ENCODE peak calls at places on chromosome 1, in five cellular contexts. B is A549, X is HCT116, K is right lobe of liver, G is IMR-90. Z is an unnamed sample.

GRCh38 chr1:54137532-54138061 is 15.2 kb downstream of the CDCP2 start:
- DNase-seq in K (no peak), X (no peak), G (peak; percentile 50), B (no peak), Z (peak; percentile 39)

GRCh38 chr1:91765880-91766443 is 120.0 kb downstream of the TGFBR3 start:
- DNase-seq in X (no peak), G (no peak), K (no peak), B (no peak), Z (no peak)

GRCh38 chr1:202105571-202106339 is 17.0 kb upstream of the GPR37L1 start:
- DNase-seq in G (peak; percentile 59), K (no peak), B (peak; percentile 91), X (peak; percentile 88), Z (no peak)

GRCh38 chr1:115332813-115333608 is 5.0 kb downstream of the NGF start:
- DNase-seq in K (no peak), X (no peak), G (peak; percentile 81), B (no peak), Z (no peak)

GRCh38 chr1:109341944-109342925 is 35.4 kb upstream of the MYBPHL start:
- DNase-seq in K (no peak), B (no peak), X (no peak), G (no peak), Z (no peak)

GRCh38 chr1:51313961-51314777 is 16.2 kb downstream of the TTC39A start:
- DNase-seq in G (peak; percentile 87), K (no peak), X (no peak), B (peak; percentile 32), Z (peak; percentile 87)

GRCh38 chr1:6026095-6026809 is 19.4 kb upstream of the KCNAB2 start:
- DNase-seq in X (peak; percentile 44), G (peak; percentile 30), K (peak; percentile 92), B (peak; percentile 44), Z (peak; percentile 71)

GRCh38 chr1:100896481-100896982 is 642 bp downstream of the SLC30A7 start:
- DNase-seq in B (peak; percentile 27), K (no peak), G (peak; percentile 65), X (peak; percentile 38), Z (peak; percentile 26)

GRCh38 chr1:239053269-239053668 is 333.1 kb upstream of the CHRM3 start:
- DNase-seq in G (no peak), K (no peak), X (no peak), B (no peak), Z (no peak)

GRCh38 chr1:227487606-227488005 is 75.8 kb upstream of the ZNF678 start:
- DNase-seq in X (no peak), K (no peak), G (no peak), B (no peak), Z (no peak)

GRCh38 chr1:52659356-52659755 is 26.4 kb downstream of the SHISAL2A start:
- DNase-seq in X (peak; percentile 69), B (no peak), K (no peak), G (no peak), Z (no peak)

GRCh38 chr1:180311011-180311730 is 81.1 kb downstream of the LHX4 start:
- DNase-seq in X (peak; percentile 22), K (no peak), G (peak; percentile 80), B (no peak), Z (no peak)

GRCh38 chr1:45673956-45674355 is 12.4 kb downstream of the GPBP1L1 start:
- DNase-seq in B (no peak), X (no peak), G (peak; percentile 56), K (no peak), Z (no peak)

GRCh38 chr1:239951518-239952130 is 140.1 kb upstream of the FMN2 start:
- DNase-seq in K (no peak), B (peak; percentile 56), X (peak; percentile 27), G (peak; percentile 73), Z (peak; percentile 74)

GRCh38 chr1:9321480-9321849 is 28.8 kb downstream of the SPSB1 start:
- DNase-seq in X (no peak), B (no peak), G (peak; percentile 91), K (no peak), Z (peak; percentile 40)

GRCh38 chr1:21909787-21910503 is 27.2 kb downstream of the HSPG2 start:
- DNase-seq in G (peak; percentile 60), K (no peak), B (no peak), X (no peak), Z (peak; percentile 66)

GRCh38 chr1:218779341-218779831 is 394.3 kb upstream of the LYPLAL1 start:
- DNase-seq in G (peak; percentile 64), K (no peak), X (no peak), B (no peak), Z (no peak)

GRCh38 chr1:39625462-39626273 is 13.8 kb downstream of the HEYL start:
- DNase-seq in X (no peak), B (no peak), G (peak; percentile 53), K (no peak), Z (peak; percentile 80)

GRCh38 chr1:94068831-94069648 is 51.9 kb downstream of the ABCA4 start:
- DNase-seq in K (no peak), B (peak; percentile 47), X (no peak), G (peak; percentile 86), Z (peak; percentile 57)

GRCh38 chr1:203289281-203289981 is 15.9 kb upstream of the BTG2 start:
- DNase-seq in X (no peak), G (no peak), K (peak; percentile 72), B (no peak), Z (no peak)

GRCh38 chr1:36657826-36658225 is 175.1 kb upstream of the CSF3R start:
- DNase-seq in B (no peak), K (no peak), X (no peak), G (no peak), Z (no peak)

GRCh38 chr1:233282582-233282886 is 13.0 kb downstream of the PCNX2 start:
- DNase-seq in X (no peak), K (no peak), G (no peak), B (no peak), Z (no peak)

GRCh38 chr1:181089017-181089776 is 697 bp downstream of the IER5 start:
- DNase-seq in K (peak; percentile 70), G (no peak), B (no peak), X (no peak), Z (peak; percentile 45)

GRCh38 chr1:175499595-175500367 is 243.6 kb downstream of the TNR start:
- DNase-seq in B (no peak), K (no peak), G (no peak), X (no peak), Z (no peak)

GRCh38 chr1:156577512-156577911 is 2.0 kb upstream of the TTC24 start:
- DNase-seq in K (no peak), G (no peak), X (no peak), B (no peak), Z (no peak)

GRCh38 chr1:230537456-230537855 is 104.8 kb upstream of the COG2 start:
- DNase-seq in X (no peak), G (no peak), K (no peak), B (no peak), Z (no peak)

GRCh38 chr1:178849932-178850331 is 20.9 kb downstream of the ANGPTL1 start:
- DNase-seq in K (no peak), G (no peak), X (no peak), B (no peak), Z (no peak)

GRCh38 chr1:42221952-42222606 is 57.5 kb upstream of the GUCA2A start:
- DNase-seq in K (no peak), G (peak; percentile 74), B (no peak), X (no peak), Z (no peak)

GRCh38 chr1:223752721-223753515 is 40.6 kb downstream of the CAPN2 start:
- DNase-seq in K (no peak), G (no peak), B (no peak), X (no peak), Z (no peak)

GRCh38 chr1:79895573-79895972 is 889.0 kb upstream of the ADGRL4 start:
- DNase-seq in K (no peak), G (no peak), X (no peak), B (no peak), Z (no peak)

GRCh38 chr1:182054698-182055326 is 6.7 kb downstream of the ZNF648 start:
- DNase-seq in B (peak; percentile 17), G (no peak), K (no peak), X (peak; percentile 26), Z (peak; percentile 69)

GRCh38 chr1:241518447-241519307 is 878 bp downstream of the FH start:
- DNase-seq in K (no peak), X (no peak), B (no peak), G (peak; percentile 25), Z (no peak)

GRCh38 chr1:56326056-56326455 is 253.3 kb downstream of the PLPP3 start:
- DNase-seq in X (no peak), K (no peak), G (peak; percentile 36), B (no peak), Z (no peak)

GRCh38 chr1:234315091-234315541 is 58.1 kb upstream of the COA6 start:
- DNase-seq in X (no peak), K (no peak), G (peak; percentile 76), B (no peak), Z (no peak)

GRCh38 chr1:228058981-228059535 is 23.4 kb upstream of the ARF1 start:
- DNase-seq in K (peak; percentile 53), B (no peak), G (no peak), X (no peak), Z (no peak)

GRCh38 chr1:152623203-152623844 is 421 bp upstream of the LCE3A start:
- DNase-seq in K (peak; percentile 57), G (no peak), B (no peak), X (no peak), Z (no peak)
- H3K4me3 ChIP-seq in K (no peak overlapping the region), G (no peak overlapping the region), B (no peak overlapping the region), X (no peak overlapping the region), Z (no peak overlapping the region)

DNA sequence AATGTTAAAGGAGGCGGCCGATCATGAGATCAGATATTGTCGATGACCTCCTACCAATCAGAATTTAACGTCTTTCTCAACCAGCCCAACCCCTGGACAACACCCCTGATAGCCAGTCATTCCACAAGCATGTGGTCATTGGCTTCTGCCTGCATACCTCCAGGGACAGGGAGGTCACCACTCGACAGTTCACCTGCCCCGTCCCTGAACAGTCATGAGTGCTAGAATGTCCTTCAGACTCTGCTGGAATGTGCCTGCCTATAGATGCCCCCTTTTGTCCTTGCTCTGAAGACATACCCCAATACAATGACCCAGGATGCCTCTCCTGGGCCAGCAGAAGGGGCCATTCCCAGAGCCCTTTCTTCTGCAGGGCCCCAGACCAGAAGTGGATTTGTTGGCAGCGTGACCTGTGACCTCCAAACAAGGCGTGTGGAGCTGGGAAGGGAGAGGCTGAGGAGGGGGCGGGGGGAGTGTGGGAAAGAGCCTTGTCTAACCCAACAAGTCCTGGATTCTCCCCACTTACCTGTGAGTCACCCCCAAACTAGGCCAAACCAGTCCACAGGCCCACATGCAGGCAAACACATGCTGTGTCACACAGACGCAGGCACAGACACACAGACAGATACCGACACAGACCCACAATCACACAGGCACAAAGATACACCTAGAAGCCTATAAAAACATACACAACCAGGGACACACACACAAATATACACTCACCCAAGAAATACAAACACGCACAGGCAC is 2.2 kb downstream of the CRYBG2 start:
- DNase-seq in K (no peak), X (peak; percentile 41), B (peak; percentile 16), G (peak; percentile 65), Z (no peak)
- TF ChIP-seq POLR2A in K (no peak), X (no peak), B (no peak), G (no peak), Z (no peak)

GRCh38 chr1:161114556-161114955 is 3.3 kb downstream of the PFDN2 start:
- DNase-seq in K (no peak), X (no peak), G (peak; percentile 60), B (no peak), Z (no peak)
- H3K4me1 ChIP-seq in K (no peaks in the 10 kb centered on the region), X (peaks cover 52% of the 10 kb centered on the region), G (peaks cover 12% of the 10 kb centered on the region), B (peaks cover 52% of the 10 kb centered on the region), Z (peaks cover 21% of the 10 kb centered on the region)

DNA sequence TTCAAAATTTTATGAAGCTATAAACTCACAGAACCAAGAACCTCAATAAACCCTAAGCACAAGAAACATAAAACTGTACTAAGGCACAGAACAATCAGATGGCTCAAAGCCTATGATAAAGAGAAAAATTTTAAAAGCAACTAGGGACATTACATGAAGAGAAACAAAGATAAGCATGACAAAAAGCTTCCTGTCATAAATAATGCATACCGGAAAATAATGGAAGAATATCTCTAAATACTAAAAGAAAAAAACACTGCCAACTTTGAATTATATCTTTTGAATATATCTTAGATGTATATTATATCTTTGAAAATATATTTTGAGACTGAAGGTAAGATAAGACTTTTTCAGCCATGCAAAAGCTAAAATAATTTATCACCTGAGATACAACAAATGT is 21.4 kb upstream of the KCNN3 start:
- DNase-seq in K (no peak), G (no peak), X (no peak), B (no peak), Z (no peak)
- H3K4me3 ChIP-seq in K (no peak overlapping the region), G (no peak overlapping the region), X (no peak overlapping the region), B (no peak overlapping the region), Z (no peak overlapping the region)